ENCODE peak calls at places on chromosome 3, in seven cellular contexts. M is NCI-H460; K is A549; H is fibroblast of pulmonary artery; X is COR-L47; E is activated CD8-positive, alpha-beta memory T cell treated with anti-CD3 and anti-CD28 coated beads, Interleukin-2, amount 50 U/mL, for 48 hours; P is cardiac fibroblast. Y is an unnamed sample.

GRCh38 chr3:132777171-132777570 is 55.0 kb upstream of the NPHP3 start:
- DNase-seq in H (no peak), P (no peak), E (no peak), X (no peak), K (no peak), M (no peak), Y (no peak)

GRCh38 chr3:27729325-27729724 is 7.2 kb upstream of the EOMES start:
- DNase-seq in K (no peak), E (no peak), H (no peak), M (no peak), X (no peak), P (no peak), Y (no peak)

GRCh38 chr3:133592843-133593242 is 19.4 kb downstream of the CDV3 start:
- DNase-seq in M (no peak), E (no peak), H (no peak), K (no peak), X (no peak), P (no peak), Y (no peak)

GRCh38 chr3:53346922-53347260 is 452 bp downstream of the DCP1A start:
- DNase-seq in M (no peak), X (no peak), K (no peak), H (no peak), P (no peak), E (no peak), Y (no peak)

GRCh38 chr3:74906181-74906580 is 291.7 kb upstream of the CNTN3 start:
- DNase-seq in X (no peak), P (no peak), M (no peak), E (no peak), H (no peak), K (no peak), Y (no peak)

GRCh38 chr3:185021326-185021725 is 131.5 kb downstream of the C3orf70 start:
- DNase-seq in X (no peak), M (no peak), H (no peak), K (no peak), E (no peak), P (peak), Y (no peak)

GRCh38 chr3:111352585-111352984 is 189.4 kb upstream of the CD96 start:
- DNase-seq in M (no peak), K (no peak), X (no peak), E (no peak), P (no peak), H (no peak), Y (no peak)

GRCh38 chr3:141011511-141012262 is 39.5 kb upstream of the SPSB4 start:
- DNase-seq in E (peak), M (peak), P (peak), X (peak), H (peak), K (peak), Y (peak)

GRCh38 chr3:128698211-128699011 is 27.6 kb upstream of the RAB7A start:
- DNase-seq in E (peak), M (no peak), H (peak), K (peak), X (no peak), P (no peak), Y (no peak)

GRCh38 chr3:87702600-87702999 is 356.2 kb downstream of the CGGBP1 start:
- DNase-seq in P (no peak), H (no peak), K (no peak), M (no peak), E (no peak), X (no peak), Y (no peak)

GRCh38 chr3:114351822-114352145 is 58.0 kb downstream of the TIGIT start:
- DNase-seq in H (no peak), M (no peak), K (no peak), E (no peak), P (no peak), X (no peak), Y (no peak)

GRCh38 chr3:141384157-141384556 is 15.9 kb downstream of the ZBTB38 start:
- DNase-seq in E (no peak), H (no peak), P (peak), M (no peak), K (no peak), X (peak), Y (no peak)

GRCh38 chr3:124787490-124788195 is 57.4 kb downstream of the UMPS start:
- DNase-seq in H (peak), K (no peak), X (no peak), M (no peak), E (no peak), P (peak), Y (no peak)

GRCh38 chr3:192851821-192852352 is 65.8 kb downstream of the MB21D2 start:
- DNase-seq in E (no peak), P (peak), X (peak), H (peak), M (peak), K (peak), Y (peak)

GRCh38 chr3:101827211-101828174 is 21.8 kb upstream of the NFKBIZ start:
- DNase-seq in P (peak), H (peak), M (no peak), K (peak), E (peak), X (peak), Y (peak)

GRCh38 chr3:106302451-106303221 is 433.8 kb upstream of the CBLB start:
- DNase-seq in K (no peak), P (no peak), M (no peak), H (no peak), X (no peak), E (no peak), Y (no peak)

GRCh38 chr3:127366383-127366782 is 78.5 kb upstream of the PRR20G start:
- DNase-seq in P (peak), X (no peak), H (no peak), K (no peak), E (no peak), M (no peak), Y (no peak)

GRCh38 chr3:29409409-29409808 is 128.5 kb downstream of the RBMS3 start:
- DNase-seq in E (no peak), M (no peak), H (peak), X (no peak), K (no peak), P (peak), Y (no peak)